ENCODE peak calls at places on chromosome 3, in ten cellular contexts. S is lower lobe of right lung, T is epithelial cell of esophagus, Q is GM23338, R is endothelial cell of umbilical vein, N is brain microvascular endothelial cell, P is osteoblast, C is IMR-90, D is transverse colon, M is uterus. V is an unnamed sample.

GRCh38 chr3:70433091-70433490 is 120.7 kb upstream of the MDFIC2 start:
- DNase-seq in P (no peak), T (peak), M (no peak), N (peak), C (peak), D (no peak), R (no peak), Q (no peak), S (no peak), V (no peak)

GRCh38 chr3:17810759-17811158 is 68.3 kb upstream of the TBC1D5 start:
- DNase-seq in M (no peak), N (no peak), R (peak), P (peak), T (peak), Q (peak), S (no peak), D (no peak), C (peak), V (no peak)

GRCh38 chr3:176521531-176522175 is 675.6 kb downstream of the TBL1XR1 start:
- DNase-seq in R (peak), M (no peak), S (no peak), N (peak), Q (peak), P (no peak), T (no peak), C (peak), D (no peak), V (peak)

GRCh38 chr3:130820976-130821375 is 72.9 kb upstream of the ATP2C1 start:
- DNase-seq in R (peak), P (no peak), M (no peak), D (no peak), T (peak), S (peak), N (peak), Q (no peak), C (peak), V (peak)

GRCh38 chr3:100844063-100844936 is 135.0 kb downstream of the TFG start:
- DNase-seq in T (peak), N (no peak), S (no peak), M (no peak), R (no peak), P (no peak), D (no peak), C (peak), Q (no peak), V (no peak)

GRCh38 chr3:45571969-45572368 is 22.6 kb upstream of the LIMD1 start:
- DNase-seq in S (no peak), R (no peak), N (no peak), T (no peak), C (no peak), D (no peak), M (no peak), Q (no peak), P (no peak), V (no peak)

GRCh38 chr3:23175361-23176073 is 27.6 kb upstream of the UBE2E2 start:
- DNase-seq in M (no peak), C (no peak), R (peak), D (no peak), T (peak), P (peak), N (no peak), Q (no peak), S (no peak), V (no peak)

GRCh38 chr3:66499881-66500574 is 794 bp downstream of the LRIG1 start:
- DNase-seq in M (peak), Q (no peak), C (peak), N (no peak), T (peak), S (peak), P (peak), D (peak), R (no peak), V (no peak)

GRCh38 chr3:126121632-126122031 is 37.7 kb upstream of the SLC41A3 start:
- DNase-seq in C (no peak), Q (peak), S (no peak), R (no peak), P (no peak), T (no peak), M (no peak), N (no peak), D (no peak), V (no peak)

GRCh38 chr3:12588039-12588673 is 31.3 kb downstream of the MKRN2 start:
- DNase-seq in N (no peak), P (peak), T (peak), M (no peak), Q (no peak), R (peak), C (peak), D (no peak), S (no peak), V (no peak)

GRCh38 chr3:144444546-144444945 is 472.9 kb downstream of the DIPK2A start:
- DNase-seq in T (no peak), S (no peak), D (no peak), N (no peak), P (no peak), R (no peak), Q (no peak), M (no peak), C (no peak), V (no peak)

GRCh38 chr3:72042397-72043211 is 257.7 kb upstream of the PROK2 start:
- DNase-seq in P (peak), T (no peak), C (peak), N (peak), M (no peak), Q (no peak), R (no peak), D (no peak), S (no peak), V (peak)

GRCh38 chr3:188244395-188244861 is 90.5 kb downstream of the LPP start:
- DNase-seq in D (no peak), R (no peak), N (peak), Q (no peak), M (no peak), P (peak), T (peak), S (no peak), C (peak), V (peak)

GRCh38 chr3:54756330-54756731 is 171.5 kb downstream of the LRTM1 start:
- DNase-seq in D (no peak), N (peak), C (peak), T (no peak), S (no peak), M (no peak), R (no peak), P (no peak), Q (no peak), V (peak)

GRCh38 chr3:146543461-146544012 is 870 bp downstream of the PLSCR1 start:
- DNase-seq in P (no peak), D (no peak), N (no peak), S (no peak), C (peak), M (peak), R (peak), Q (no peak), T (peak), V (no peak)

GRCh38 chr3:59108091-59108815 is 58.4 kb upstream of the CFAP20DC start:
- DNase-seq in S (no peak), Q (no peak), N (no peak), T (peak), R (no peak), M (no peak), C (peak), P (no peak), D (no peak), V (no peak)

GRCh38 chr3:13785853-13786455 is 93.9 kb downstream of the WNT7A start:
- DNase-seq in M (no peak), R (no peak), N (no peak), D (no peak), T (no peak), P (peak), Q (no peak), C (no peak), S (peak), V (no peak)

GRCh38 chr3:143134446-143134845 is 14.9 kb downstream of the CHST2 start:
- DNase-seq in T (no peak), Q (no peak), S (no peak), R (peak), P (no peak), N (no peak), D (no peak), C (no peak), M (no peak), V (no peak)

GRCh38 chr3:195549931-195550519 is 6.9 kb upstream of the PPP1R2 start:
- DNase-seq in M (no peak), S (no peak), T (no peak), N (no peak), C (no peak), R (peak), Q (no peak), D (peak), P (no peak), V (no peak)

GRCh38 chr3:20310629-20311028 is 124.6 kb upstream of the SGO1 start:
- DNase-seq in T (no peak), R (no peak), N (no peak), D (no peak), P (no peak), M (no peak), C (no peak), S (no peak), Q (no peak), V (no peak)

GRCh38 chr3:143634427-143634826 is 213.8 kb downstream of the SLC9A9 start:
- DNase-seq in R (no peak), M (no peak), Q (no peak), N (no peak), C (no peak), S (no peak), D (no peak), T (no peak), P (no peak), V (no peak)

GRCh38 chr3:126481808-126482502 is 6.3 kb upstream of the ZXDC start:
- DNase-seq in M (no peak), Q (no peak), C (peak), D (peak), P (no peak), S (peak), T (no peak), R (no peak), N (no peak), V (no peak)

GRCh38 chr3:59783468-59783988 is 733.7 kb upstream of the CFAP20DC start:
- DNase-seq in S (no peak), R (no peak), M (no peak), N (no peak), T (no peak), D (no peak), C (no peak), Q (no peak), P (no peak), V (no peak)

GRCh38 chr3:172125963-172126403 is 86.6 kb downstream of the FNDC3B start:
- DNase-seq in S (peak), R (peak), D (peak), P (no peak), M (peak), C (peak), Q (no peak), T (no peak), N (peak), V (no peak)

GRCh38 chr3:114408763-114409162 is 114.9 kb downstream of the TIGIT start:
- DNase-seq in C (no peak), M (no peak), T (no peak), Q (peak), D (no peak), R (no peak), P (no peak), S (no peak), N (no peak), V (no peak)

GRCh38 chr3:50423543-50423942 is 64.2 kb upstream of the TMEM115 start:
- DNase-seq in T (no peak), P (no peak), R (no peak), N (no peak), M (no peak), S (peak), D (no peak), Q (no peak), C (no peak), V (no peak)

GRCh38 chr3:46517782-46518181 is 20.0 kb downstream of the RTP3 start:
- DNase-seq in P (no peak), T (no peak), S (no peak), Q (no peak), M (no peak), R (no peak), D (no peak), N (no peak), C (no peak), V (no peak)

GRCh38 chr3:63294332-63294731 is 16.2 kb downstream of the SYNPR start:
- DNase-seq in T (no peak), C (no peak), S (no peak), D (no peak), P (no peak), M (no peak), N (no peak), Q (no peak), R (no peak), V (no peak)

GRCh38 chr3:45272411-45272810 is 46.3 kb upstream of the TMEM158 start:
- DNase-seq in Q (no peak), D (no peak), M (no peak), T (no peak), P (no peak), C (no peak), N (no peak), R (no peak), S (no peak), V (no peak)

GRCh38 chr3:153756816-153757215 is 364.4 kb upstream of the ARHGEF26 start:
- DNase-seq in C (no peak), T (peak), N (no peak), P (peak), Q (no peak), R (no peak), S (no peak), M (no peak), D (no peak), V (no peak)

GRCh38 chr3:13221491-13221890 is 148.3 kb upstream of the IQSEC1 start:
- DNase-seq in P (peak), Q (no peak), S (no peak), M (no peak), N (no peak), D (no peak), T (no peak), R (no peak), C (no peak), V (no peak)

GRCh38 chr3:88041005-88041404 is 17.8 kb downstream of the CGGBP1 start:
- DNase-seq in C (no peak), R (no peak), Q (peak), T (no peak), D (no peak), M (no peak), N (no peak), P (no peak), S (no peak), V (no peak)

GRCh38 chr3:127749787-127750225 is 72.5 kb downstream of the MGLL start:
- DNase-seq in D (no peak), C (no peak), T (no peak), Q (peak), M (no peak), N (no peak), P (no peak), R (no peak), S (no peak), V (no peak)

GRCh38 chr3:32347286-32348125 is 44.1 kb upstream of the CMTM7 start:
- DNase-seq in R (no peak), C (no peak), N (no peak), S (no peak), Q (peak), P (no peak), M (no peak), D (peak), T (no peak), V (no peak)

GRCh38 chr3:130915567-130916292 is 21.8 kb downstream of the ATP2C1 start:
- DNase-seq in M (no peak), N (no peak), T (peak), D (no peak), R (no peak), Q (no peak), C (no peak), S (no peak), P (no peak), V (no peak)

GRCh38 chr3:72050048-72050632 is 265.2 kb upstream of the PROK2 start:
- DNase-seq in M (no peak), P (no peak), S (no peak), R (no peak), D (no peak), Q (no peak), C (no peak), T (no peak), N (no peak), V (no peak)

GRCh38 chr3:124347418-124347817 is 355.5 kb upstream of the ROPN1 start:
- DNase-seq in M (no peak), D (no peak), C (no peak), S (no peak), P (no peak), T (peak), Q (no peak), R (no peak), N (no peak), V (no peak)

GRCh38 chr3:171225698-171226097 is 199.2 kb upstream of the SLC2A2 start:
- DNase-seq in P (no peak), T (peak), Q (no peak), N (no peak), S (no peak), D (no peak), M (no peak), R (peak), C (peak), V (peak)

GRCh38 chr3:27888562-27888961 is 166.4 kb upstream of the EOMES start:
- DNase-seq in R (no peak), D (no peak), N (no peak), Q (peak), P (no peak), T (peak), M (no peak), S (no peak), C (peak), V (no peak)

GRCh38 chr3:49015072-49015471 is 3.3 kb downstream of the DALRD3 start:
- DNase-seq in P (peak), C (no peak), M (no peak), S (no peak), T (no peak), R (no peak), D (no peak), N (no peak), Q (no peak), V (no peak)

GRCh38 chr3:122245513-122246174 is 62.2 kb downstream of the CASR start:
- DNase-seq in D (no peak), P (no peak), T (peak), Q (no peak), N (peak), M (no peak), S (no peak), C (peak), R (no peak), V (no peak)

GRCh38 chr3:122251428-122251827 is 68.0 kb downstream of the CASR start:
- DNase-seq in T (no peak), D (no peak), N (no peak), S (no peak), M (no peak), P (no peak), Q (no peak), C (no peak), R (no peak), V (no peak)

GRCh38 chr3:122247825-122248185 is 64.3 kb downstream of the CASR start:
- DNase-seq in S (no peak), N (no peak), T (no peak), D (no peak), M (no peak), R (no peak), C (peak), Q (no peak), P (no peak), V (no peak)

GRCh38 chr3:122247087-122247824 is 63.8 kb downstream of the CASR start:
- DNase-seq in N (no peak), T (no peak), M (no peak), R (no peak), D (no peak), P (no peak), S (no peak), Q (no peak), C (no peak), V (no peak)

DNA sequence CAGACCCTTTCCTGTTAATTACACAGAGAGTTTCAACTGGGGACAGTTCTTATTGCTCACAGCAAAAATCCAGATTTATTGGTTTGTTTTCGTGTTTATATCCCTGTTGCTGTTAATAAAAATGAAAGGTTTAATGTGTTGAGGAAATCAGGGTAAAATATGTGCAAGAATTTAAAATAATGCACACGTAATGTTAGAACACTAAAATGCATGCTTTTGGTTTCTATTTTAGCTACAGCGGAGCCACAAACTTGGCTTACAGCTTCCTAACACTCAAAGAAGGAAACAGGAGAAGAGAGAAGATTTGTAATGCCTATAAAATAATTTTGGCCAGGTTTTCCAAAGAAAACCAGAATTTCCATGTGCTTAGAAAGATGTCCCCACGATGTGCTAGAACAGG is 62.7 kb downstream of the CASR start:
- DNase-seq in C (peak), M (no peak), N (no peak), P (no peak), R (no peak), Q (no peak), T (no peak), S (no peak), D (no peak), V (no peak)
- H3K4me3 ChIP-seq in C (peak), M (no peak), N (no peak), P (peak), R (no peak), Q (no peak), T (no peak), S (peak), D (peak), V (no peak)

GRCh38 chr3:40523781-40524180 is 979 bp upstream of the ZNF621 start:
- DNase-seq in C (no peak), R (peak), S (no peak), P (no peak), M (no peak), Q (no peak), D (no peak), N (no peak), T (no peak), V (no peak)
- H3K4me3 ChIP-seq in C (no peak), R (no peak), S (no peak), P (no peak), M (no peak), Q (peak), D (peak), N (no peak), T (no peak), V (no peak)

DNA sequence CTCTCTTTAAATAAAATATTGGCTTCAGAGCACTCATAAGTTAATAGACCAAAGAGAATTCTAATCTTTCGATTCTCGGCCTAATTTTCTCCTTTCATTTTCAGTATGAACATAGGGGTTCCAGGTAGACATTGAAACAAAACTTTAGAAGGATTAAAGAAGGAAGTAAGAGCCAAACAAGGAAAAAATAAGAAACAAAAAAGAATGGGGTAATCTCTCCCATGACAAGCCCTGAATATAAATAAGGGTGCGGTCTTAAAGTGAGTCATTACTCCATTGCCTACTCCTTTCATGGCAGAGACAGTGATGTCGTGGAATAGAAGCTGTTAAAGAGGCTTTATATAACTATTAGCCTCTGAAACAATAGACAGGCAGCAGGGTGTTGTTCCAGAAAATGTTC is 608.1 kb upstream of the KCNMB2 start:
- DNase-seq in Q (no peak), N (no peak), R (no peak), M (no peak), P (no peak), C (peak), D (no peak), T (peak), S (no peak), V (no peak)
- H3K4me3 ChIP-seq in Q (no peak), N (no peak), R (no peak), M (no peak), P (no peak), C (no peak), D (no peak), T (no peak), S (no peak), V (no peak)

GRCh38 chr3:52477076-52477895 is 17.9 kb upstream of the STAB1 start:
- DNase-seq in M (no peak), T (no peak), N (no peak), S (no peak), Q (no peak), C (no peak), P (peak), D (no peak), R (no peak), V (no peak)
- H3K4me3 ChIP-seq in M (no peak), T (no peak), N (no peak), S (no peak), Q (no peak), C (no peak), P (no peak), D (no peak), R (no peak), V (no peak)

DNA sequence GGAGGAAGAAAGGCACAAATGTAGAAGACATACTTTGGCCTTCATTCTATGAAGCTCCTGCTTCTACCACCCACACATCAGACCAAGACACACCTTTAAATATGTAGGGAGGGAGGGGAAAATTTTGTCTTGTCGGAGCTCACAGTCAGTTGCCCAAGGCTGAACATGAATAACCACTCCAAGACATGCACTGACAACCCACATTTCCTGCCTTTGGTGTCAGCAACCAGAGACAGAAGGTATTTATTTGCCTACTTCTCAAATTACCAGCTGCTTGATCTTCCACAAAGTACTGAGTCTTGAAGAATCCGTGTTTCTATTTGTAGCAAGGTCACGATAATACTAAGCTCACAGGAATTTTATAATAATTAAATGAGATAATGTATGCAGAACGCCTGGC is 169.7 kb downstream of the KCNMB2 start:
- DNase-seq in P (no peak), M (no peak), Q (peak), C (peak), R (no peak), D (no peak), N (peak), T (peak), S (no peak), V (peak)
- H3K4me3 ChIP-seq in P (no peak), M (no peak), Q (no peak), C (no peak), R (no peak), D (no peak), N (no peak), T (no peak), S (no peak), V (no peak)